ENCODE peak calls at places on chromosome 4, in nine cellular contexts. U, B, I, K, Z, A, O, R and X are unnamed samples.

GRCh38 chr4:78293841-78294301 is 236.7 kb downstream of the FRAS1 start:
- DNase-seq in U (no peak), B (no peak), I (peak; percentile 37), K (no peak), Z (no peak), A (no peak), O (no peak), R (no peak), X (no peak)

GRCh38 chr4:5711479-5712184 is 631 bp downstream of the EVC start:
- DNase-seq in U (peak; percentile 30), B (no peak), I (peak; percentile 60), K (peak; percentile 19), Z (no peak), A (no peak), O (no peak), R (no peak), X (peak; percentile 58)

GRCh38 chr4:84547211-84547610 is 35.7 kb upstream of the CDS1 start:
- DNase-seq in U (no peak), B (no peak), I (no peak), K (no peak), Z (no peak), A (no peak), O (no peak), R (no peak), X (no peak)

GRCh38 chr4:86919824-86920223 is 15.0 kb upstream of the AFF1 start:
- DNase-seq in U (no peak), B (no peak), I (no peak), K (no peak), Z (no peak), A (no peak), O (no peak), R (no peak), X (no peak)

GRCh38 chr4:103197765-103198110 is 405 bp downstream of the CENPE start:
- DNase-seq in U (peak; percentile 24), B (no peak), I (no peak), K (peak; percentile 44), Z (no peak), A (no peak), O (no peak), R (no peak), X (no peak)

GRCh38 chr4:173167793-173168395 is 717 bp upstream of the GALNT7 start:
- DNase-seq in U (peak; percentile 31), B (no peak), I (peak; percentile 38), K (peak; percentile 90), Z (peak; percentile 29), A (peak; percentile 77), O (peak; percentile 29), R (peak; percentile 37), X (no peak)

GRCh38 chr4:80182237-80182866 is 15.0 kb upstream of the PRDM8 start:
- DNase-seq in U (peak; percentile 44), B (peak; percentile 56), I (no peak), K (no peak), Z (peak; percentile 56), A (no peak), O (no peak), R (no peak), X (no peak)

GRCh38 chr4:154491341-154491679 is 289 bp downstream of the DCHS2 start:
- DNase-seq in U (no peak), B (no peak), I (peak; percentile 14), K (peak; percentile 57), Z (peak; percentile 20), A (no peak), O (no peak), R (no peak), X (no peak)

GRCh38 chr4:112083587-112084347 is 61.5 kb upstream of the FAM241A start:
- DNase-seq in U (no peak), B (no peak), I (peak; percentile 5), K (no peak), Z (no peak), A (no peak), O (no peak), R (no peak), X (no peak)

GRCh38 chr4:139866270-139866962 is 200.8 kb downstream of the MGST2 start:
- DNase-seq in U (no peak), B (no peak), I (no peak), K (no peak), Z (no peak), A (peak; percentile 87), O (peak; percentile 43), R (no peak), X (no peak)